ENCODE peak calls at places on chromosomes 7 and 10, in four cellular contexts. A is GM23248; M is naive thymus-derived CD4-positive, alpha-beta T cell; H is kidney. U is an unnamed sample.

GRCh38 chr10:18328941-18329340 is 188.7 kb downstream of the CACNB2 start:
- DNase-seq in M (no peak), A (no peak), H (no peak), U (no peak)

GRCh38 chr10:22978287-22978686 is 50.4 kb downstream of the ARMC3 start:
- DNase-seq in M (no peak), H (no peak), A (no peak), U (no peak)

GRCh38 chr10:32095116-32095733 is 39.0 kb upstream of the KIF5B start:
- DNase-seq in H (no peak), M (no peak), A (no peak), U (no peak)

GRCh38 chr10:130756651-130757050 is 554.9 kb downstream of the TCERG1L start:
- DNase-seq in M (no peak), H (peak; percentile 17), A (no peak), U (peak; percentile 22)

GRCh38 chr10:24344279-24344678 is 135.3 kb downstream of the KIAA1217 start:
- DNase-seq in A (peak; percentile 89), H (no peak), M (no peak), U (peak; percentile 77)

GRCh38 chr7:539731-540411 is 20.2 kb upstream of the PDGFA start:
- DNase-seq in H (peak; percentile 96), A (peak; percentile 33), M (no peak), U (no peak)

GRCh38 chr7:80634505-80634904 is 3.9 kb upstream of the CD36 start:
- DNase-seq in A (peak; percentile 88), M (no peak), H (no peak), U (peak; percentile 29)

GRCh38 chr10:62637249-62638061 is 167.1 kb upstream of the ADO start:
- DNase-seq in A (peak; percentile 79), H (no peak), M (peak; percentile 32), U (no peak)

GRCh38 chr7:136957391-136957790 is 88.9 kb downstream of the CHRM2 start:
- DNase-seq in M (no peak), A (peak; percentile 54), H (no peak), U (no peak)

GRCh38 chr7:73977626-73978618 is 50.1 kb upstream of the ELN start:
- DNase-seq in M (no peak), H (peak; percentile 73), A (peak; percentile 74), U (no peak)

GRCh38 chr10:19819419-19820033 is 3.3 kb downstream of the PLXDC2 start:
- DNase-seq in M (no peak), A (peak; percentile 65), H (no peak), U (peak; percentile 84)

GRCh38 chr7:14377646-14378266 is 388.3 kb upstream of the ETV1 start:
- DNase-seq in A (peak; percentile 85), M (no peak), H (no peak), U (no peak)

GRCh38 chr10:121245799-121246198 is 352.4 kb downstream of the FGFR2 start:
- DNase-seq in M (no peak), A (no peak), H (no peak), U (no peak)

GRCh38 chr7:111741811-111742240 is 179.5 kb upstream of the IMMP2L start:
- DNase-seq in H (no peak), A (peak; percentile 70), M (no peak), U (peak; percentile 71)

GRCh38 chr7:50528266-50529092 is 36.7 kb downstream of the DDC start:
- DNase-seq in M (no peak), A (no peak), H (no peak), U (no peak)

GRCh38 chr7:133369130-133369529 is 116.3 kb downstream of the EXOC4 start:
- DNase-seq in A (no peak), M (no peak), H (no peak), U (no peak)

GRCh38 chr10:106577266-106577665 is 587.2 kb downstream of the SORCS1 start:
- DNase-seq in H (no peak), M (no peak), A (no peak), U (peak; percentile 67)

GRCh38 chr7:39951156-39951942 is 1.3 kb downstream of the CDK13 start:
- DNase-seq in H (peak; percentile 92), M (peak; percentile 55), A (peak; percentile 74), U (peak; percentile 89)

GRCh38 chr10:34528320-34528719 is 286.8 kb downstream of the PARD3 start:
- DNase-seq in H (no peak), M (no peak), A (peak; percentile 94), U (peak; percentile 67)

GRCh38 chr7:18654709-18655108 is 159.2 kb downstream of the HDAC9 start:
- DNase-seq in M (no peak), A (no peak), H (no peak), U (no peak)

GRCh38 chr10:86162696-86163400 is 203.7 kb downstream of the GRID1 start:
- DNase-seq in A (no peak), H (no peak), M (no peak), U (no peak)

GRCh38 chr7:9557853-9558252 is 1124.4 kb downstream of the NXPH1 start:
- DNase-seq in M (no peak), A (no peak), H (no peak), U (no peak)

GRCh38 chr10:26374426-26374825 is 63.7 kb upstream of the APBB1IP start:
- DNase-seq in M (no peak), H (no peak), A (no peak), U (no peak)

GRCh38 chr7:369981-370621 is 80.1 kb downstream of the FOXL3 start:
- DNase-seq in H (no peak), M (no peak), A (no peak), U (no peak)

GRCh38 chr7:25851332-25852248 is 300.4 kb upstream of the NFE2L3 start:
- DNase-seq in A (peak; percentile 91), H (peak; percentile 91), M (no peak), U (peak; percentile 87)

GRCh38 chr7:149291036-149291835 is 29.2 kb downstream of the ZNF783 start:
- DNase-seq in M (no peak), H (no peak), A (no peak), U (no peak)

GRCh38 chr7:96331233-96331632 is 9.3 kb upstream of the SLC25A13 start:
- DNase-seq in A (no peak), H (no peak), M (no peak), U (no peak)

GRCh38 chr7:90595341-90595800 is 750 bp upstream of the CDK14 start:
- DNase-seq in A (no peak), M (no peak), H (no peak), U (peak; percentile 63)

GRCh38 chr10:132541129-132541528 is 3.5 kb downstream of the INPP5A start:
- DNase-seq in A (no peak), H (peak; percentile 56), M (no peak), U (no peak)

GRCh38 chr7:106057204-106057961 is 54.7 kb downstream of the SYPL1 start:
- DNase-seq in A (no peak), M (no peak), H (no peak), U (no peak)

GRCh38 chr7:115191506-115191905 is 269.6 kb downstream of the MDFIC start:
- DNase-seq in M (no peak), H (no peak), A (no peak), U (no peak)

GRCh38 chr10:128631801-128632241 is 505.6 kb upstream of the MKI67 start:
- DNase-seq in H (no peak), A (peak; percentile 57), M (no peak), U (peak; percentile 69)

GRCh38 chr7:130513447-130513846 is 21.6 kb downstream of the MEST start:
- DNase-seq in H (no peak), A (no peak), M (no peak), U (no peak)
- H3K36me3 ChIP-seq in H (peaks cover 2% of the 10 kb centered on the region), A (no peaks in the 10 kb centered on the region), M (no peaks in the 10 kb centered on the region), U (no peaks in the 10 kb centered on the region)

GRCh38 chr7:64603271-64603670 is 40.4 kb upstream of the ZNF680 start:
- DNase-seq in M (no peak), H (no peak), A (no peak), U (no peak)
- H3K9me3 ChIP-seq in M (no peaks in the 10 kb centered on the region), H (no peaks in the 10 kb centered on the region), A (no peaks in the 10 kb centered on the region), U (peaks cover 9% of the 10 kb centered on the region)

GRCh38 chr7:27747969-27748368 is 8.0 kb downstream of the TAX1BP1 start:
- DNase-seq in M (no peak), H (no peak), A (no peak), U (no peak)

GRCh38 chr7:27750336-27750735 is 10.4 kb downstream of the TAX1BP1 start:
- DNase-seq in H (no peak), M (no peak), A (no peak), U (no peak)

GRCh38 chr7:27751888-27752660 is 12.1 kb downstream of the TAX1BP1 start:
- DNase-seq in M (no peak), H (no peak), A (no peak), U (no peak)

GRCh38 chr7:27745064-27745583 is 5.2 kb downstream of the TAX1BP1 start:
- DNase-seq in H (no peak), A (peak; percentile 86), M (no peak), U (peak; percentile 72)

DNA sequence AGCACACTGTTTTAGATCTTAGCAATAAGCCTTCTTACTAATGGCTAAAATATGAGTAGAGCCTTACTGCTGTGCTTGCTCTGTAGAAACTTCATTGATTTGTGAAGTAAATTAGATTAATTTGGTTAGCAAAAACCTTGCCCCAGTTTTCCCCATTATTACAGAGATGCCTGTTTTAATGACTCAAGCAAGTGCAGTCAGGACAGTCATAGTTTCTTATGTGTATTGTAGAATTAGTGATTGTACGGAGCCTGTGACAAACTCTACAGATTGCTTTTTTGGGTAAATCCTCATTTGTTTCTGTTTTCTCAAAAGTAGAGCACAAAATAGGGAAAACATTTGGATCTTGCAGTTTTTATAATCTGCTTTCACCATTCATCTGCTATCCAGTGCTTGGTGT is 7.0 kb downstream of the TAX1BP1 start:
- DNase-seq in H (no peak), M (no peak), A (peak; percentile 58), U (no peak)
- H3K27ac ChIP-seq in H (no peak overlapping the region), M (no peak overlapping the region), A (no peak overlapping the region), U (no peak overlapping the region)

DNA sequence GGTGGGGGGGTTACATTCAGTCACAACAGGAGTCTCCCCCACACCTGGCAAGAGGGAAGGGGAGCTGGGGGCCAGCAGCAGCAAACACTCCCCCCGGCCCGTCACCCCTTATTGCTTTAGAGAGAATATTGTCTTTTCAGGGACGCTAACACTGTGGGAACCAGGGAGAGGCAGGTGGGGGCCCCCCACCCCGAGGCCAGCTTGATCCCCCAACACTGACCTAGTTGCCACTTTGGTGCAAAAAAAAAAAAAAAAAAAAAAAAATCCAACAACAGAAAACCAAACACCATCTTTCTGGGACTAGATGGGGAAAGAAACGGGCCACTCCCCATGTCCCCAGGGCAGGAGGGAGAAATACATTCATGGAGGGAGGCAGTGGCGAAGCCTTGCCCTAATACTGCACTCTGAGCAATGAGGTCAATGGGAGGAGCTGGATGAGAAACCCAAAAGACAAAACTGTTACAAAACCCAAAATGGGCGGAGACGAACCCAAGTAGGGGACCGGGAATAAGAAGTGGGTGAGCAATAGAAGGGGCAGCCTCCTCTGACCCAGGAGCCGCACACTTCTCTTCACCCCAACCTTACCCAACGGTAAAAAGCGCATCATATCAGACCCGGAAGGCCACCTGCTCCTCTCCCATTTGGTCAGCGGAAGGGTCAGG is 6.5 kb downstream of the GNB2 start:
- DNase-seq in H (peak; percentile 54), A (peak; percentile 67), M (no peak), U (no peak)
- H3K36me3 ChIP-seq in H (peaks cover 19% of the 10 kb centered on the region), A (peaks cover 4% of the 10 kb centered on the region), M (no peaks in the 10 kb centered on the region), U (peaks cover 82% of the 10 kb centered on the region)

U was measured in A673.